ENCODE peak calls at places on chromosomes 1 and 21, in four cellular contexts. D is NCI-H1930, M is kidney, G is T-cell. P is an unnamed sample.

GRCh38 chr21:37341254-37341960 is 25.2 kb upstream of the DYRK1A start:
- DNase-seq in D (no peak), M (no peak), G (no peak), P (no peak)

GRCh38 chr1:90568436-90568835 is 148.7 kb downstream of the BARHL2 start:
- DNase-seq in D (no peak), M (no peak), G (no peak), P (no peak)

GRCh38 chr1:10048601-10049000 is 15.8 kb downstream of the UBE4B start:
- DNase-seq in D (no peak), M (no peak), G (no peak), P (no peak)

GRCh38 chr1:161781995-161782394 is 15.9 kb downstream of the ATF6 start:
- DNase-seq in D (no peak), M (no peak), G (no peak), P (no peak)

GRCh38 chr1:213996320-213997022 is 8.7 kb downstream of the PROX1 start:
- DNase-seq in D (no peak), M (no peak), G (no peak), P (no peak)

GRCh38 chr1:195376190-195376589 is 1232.0 kb downstream of the KCNT2 start:
- DNase-seq in D (no peak), M (no peak), G (no peak), P (no peak)

GRCh38 chr21:42578761-42579415 is 65.2 kb downstream of the SLC37A1 start:
- DNase-seq in D (no peak), M (peak), G (no peak), P (no peak)

GRCh38 chr21:43702785-43703067 is 16.2 kb upstream of the PDXK start:
- DNase-seq in D (no peak), M (no peak), G (no peak), P (no peak)

GRCh38 chr1:245074232-245074747 is 80.5 kb upstream of the KIF26B start:
- DNase-seq in D (no peak), M (no peak), G (no peak), P (no peak)

P was measured in mesothelial cell of epicardium.